ENCODE peak calls at places on chromosomes 7 and 10, in ten cellular contexts. U is aorta; T is activated naive CD4-positive, alpha-beta T cell treated with anti-CD3 and anti-CD28 coated beads for 36 hours; I is hepatocyte; D is NCI-H345; K is HT1080; S is cardiac muscle cell; Y is activated CD4-positive, alpha-beta T cell treated with anti-CD3 and anti-CD28 coated beads for 1 hour; J is GM19239; C is RCC 7860. L is an unnamed sample.
A peak's percentile ranks its signal among the peaks of the same experiment; 100 is the strongest.

GRCh38 chr10:112374724-112375541 is 1.0 kb downstream of the ACSL5 start:
- DNase-seq in U (no peak), T (peak; percentile 46), I (no peak), D (no peak), K (peak; percentile 67), S (peak; percentile 12), Y (no peak), J (peak; percentile 48), C (peak; percentile 41), L (no peak)

GRCh38 chr7:516606-517456 is 2.8 kb downstream of the PDGFA start:
- DNase-seq in U (peak; percentile 76), T (peak; percentile 53), I (peak; percentile 87), D (no peak), K (peak; percentile 57), S (peak; percentile 65), Y (no peak), J (peak; percentile 54), C (peak; percentile 59), L (no peak)

GRCh38 chr10:105855791-105856190 is 1214.7 kb downstream of the SORCS3 start:
- DNase-seq in U (no peak), T (no peak), I (no peak), D (no peak), K (no peak), S (no peak), Y (no peak), J (no peak), C (no peak), L (no peak)

GRCh38 chr7:102978280-102978679 is 65.5 kb downstream of the LRRC17 start:
- DNase-seq in U (peak; percentile 88), T (no peak), I (peak; percentile 28), D (no peak), K (peak; percentile 90), S (no peak), Y (no peak), J (no peak), C (peak; percentile 75), L (no peak)

GRCh38 chr10:116465541-116465940 is 37.9 kb downstream of the PNLIPRP3 start:
- DNase-seq in U (no peak), T (no peak), I (no peak), D (no peak), K (no peak), S (no peak), Y (no peak), J (no peak), C (no peak), L (no peak)

GRCh38 chr7:158912406-158912805 is 56.0 kb downstream of the DYNC2I1 start:
- DNase-seq in U (no peak), T (no peak), I (no peak), D (no peak), K (no peak), S (no peak), Y (no peak), J (no peak), C (no peak), L (no peak)

GRCh38 chr7:1979591-1980560 is 252.9 kb downstream of the MAD1L1 start:
- DNase-seq in U (no peak), T (no peak), I (no peak), D (peak; percentile 8), K (no peak), S (no peak), Y (no peak), J (peak; percentile 81), C (no peak), L (no peak)

GRCh38 chr7:136555933-136556332 is 312.5 kb upstream of the CHRM2 start:
- DNase-seq in U (no peak), T (no peak), I (no peak), D (no peak), K (no peak), S (peak; percentile 38), Y (no peak), J (no peak), C (no peak), L (no peak)

GRCh38 chr10:30737931-30738391 is 108.4 kb upstream of the LYZL2 start:
- DNase-seq in U (no peak), T (no peak), I (no peak), D (no peak), K (no peak), S (no peak), Y (no peak), J (no peak), C (no peak), L (no peak)

GRCh38 chr7:130096243-130096827 is 26.0 kb downstream of the KLHDC10 start:
- DNase-seq in U (no peak), T (no peak), I (no peak), D (no peak), K (no peak), S (no peak), Y (no peak), J (no peak), C (no peak), L (no peak)

GRCh38 chr7:148669907-148670306 is 28.8 kb upstream of the CUL1 start:
- DNase-seq in U (no peak), T (no peak), I (no peak), D (no peak), K (no peak), S (no peak), Y (no peak), J (no peak), C (no peak), L (no peak)